ENCODE peak calls at places on chromosomes 11 and 22, in five cellular contexts. O, T, R, W and V are unnamed samples.

GRCh38 chr22:30420401-30421178 is 5.0 kb upstream of the MTFP1 start:
- DNase-seq in O (peak), T (no peak), R (no peak), W (no peak), V (no peak)

GRCh38 chr22:43720718-43721117 is 91.4 kb downstream of the EFCAB6 start:
- DNase-seq in O (no peak), T (no peak), R (no peak), W (no peak), V (no peak)

GRCh38 chr11:119680899-119681370 is 48.1 kb downstream of the NECTIN1 start:
- DNase-seq in O (peak), T (no peak), R (no peak), W (no peak), V (no peak)

GRCh38 chr11:46733234-46733633 is 14.2 kb downstream of the F2 start:
- DNase-seq in O (no peak), T (no peak), R (no peak), W (no peak), V (no peak)

GRCh38 chr11:71947498-71947897 is 18.7 kb downstream of the RNF121 start:
- DNase-seq in O (no peak), T (no peak), R (no peak), W (no peak), V (no peak)

GRCh38 chr11:74505911-74506310 is 12.4 kb upstream of the LIPT2 start:
- DNase-seq in O (no peak), T (no peak), R (no peak), W (no peak), V (no peak)

GRCh38 chr11:11992257-11992690 is 16.2 kb downstream of the DKK3 start:
- DNase-seq in O (peak), T (no peak), R (no peak), W (no peak), V (no peak)

GRCh38 chr11:64340671-64341335 is 799 bp downstream of the CCDC88B start:
- DNase-seq in O (no peak), T (peak), R (peak), W (peak), V (peak)

GRCh38 chr11:93908689-93909088 is 58.3 kb upstream of the VSTM5 start:
- DNase-seq in O (peak), T (no peak), R (no peak), W (no peak), V (no peak)

GRCh38 chr11:77776455-77776854 is 44.1 kb downstream of the RSF1 start:
- DNase-seq in O (no peak), T (no peak), R (no peak), W (no peak), V (no peak)

GRCh38 chr11:98601181-98601773 is 419.5 kb upstream of the CNTN5 start:
- DNase-seq in O (no peak), T (no peak), R (no peak), W (no peak), V (no peak)